ENCODE peak calls at places on chromosome 16, in nine cellular contexts. V is spleen, L is HCT116, R is sigmoid colon, C is transverse colon, N is prostate gland, O is stomach, U is SK-N-SH, A is Panc1. E is an unnamed sample.

GRCh38 chr16:89330177-89330856 is 112.8 kb downstream of the ZNF778 start:
- DNase-seq in V (peak; percentile 83), L (peak; percentile 92), R (no peak), C (no peak), N (no peak), O (peak; percentile 66), U (no peak), A (no peak), E (no peak)

GRCh38 chr16:74107795-74108610 is 188.6 kb upstream of the PSMD7 start:
- DNase-seq in V (no peak), L (peak; percentile 58), R (no peak), C (peak; percentile 63), N (peak; percentile 16), O (peak; percentile 69), U (no peak), A (peak; percentile 24), E (peak; percentile 16)

GRCh38 chr16:24430937-24431760 is 108.2 kb upstream of the RBBP6 start:
- DNase-seq in V (no peak), L (no peak), R (no peak), C (no peak), N (no peak), O (no peak), U (no peak), A (no peak), E (peak; percentile 35)

GRCh38 chr16:8931864-8932263 is 31.8 kb downstream of the USP7 start:
- DNase-seq in V (no peak), L (no peak), R (no peak), C (peak; percentile 50), N (peak; percentile 22), O (peak; percentile 51), U (no peak), A (no peak), E (no peak)

GRCh38 chr16:674968-675883 is at the start of gene RHBDL1:
- DNase-seq in V (no peak), L (no peak), R (no peak), C (peak; percentile 57), N (no peak), O (no peak), U (peak; percentile 80), A (no peak), E (no peak)

GRCh38 chr16:83995756-83996155 is 27.7 kb downstream of the NECAB2 start:
- DNase-seq in V (no peak), L (peak; percentile 18), R (no peak), C (peak; percentile 17), N (peak; percentile 13), O (peak; percentile 57), U (no peak), A (no peak), E (no peak)

GRCh38 chr16:819336-819735 is 18.8 kb upstream of the GNG13 start:
- DNase-seq in V (no peak), L (no peak), R (no peak), C (no peak), N (no peak), O (no peak), U (no peak), A (no peak), E (no peak)

GRCh38 chr16:53614346-53614745 is 89.3 kb downstream of the RPGRIP1L start:
- DNase-seq in V (no peak), L (no peak), R (no peak), C (no peak), N (no peak), O (no peak), U (no peak), A (no peak), E (no peak)

GRCh38 chr16:74896389-74897370 is 88.2 kb downstream of the WDR59 start:
- DNase-seq in V (no peak), L (peak; percentile 27), R (no peak), C (no peak), N (no peak), O (no peak), U (no peak), A (peak; percentile 33), E (no peak)

GRCh38 chr16:46883353-46883689 is 841 bp upstream of the GPT2 start:
- DNase-seq in V (no peak), L (no peak), R (no peak), C (peak; percentile 17), N (peak; percentile 42), O (no peak), U (no peak), A (no peak), E (no peak)

GRCh38 chr16:10940501-10941079 is 1.7 kb downstream of the DEXI start:
- DNase-seq in V (peak; percentile 79), L (no peak), R (no peak), C (no peak), N (no peak), O (no peak), U (no peak), A (no peak), E (no peak)

GRCh38 chr16:12480916-12481315 is 322.8 kb downstream of the CPPED1 start:
- DNase-seq in V (no peak), L (no peak), R (no peak), C (no peak), N (no peak), O (no peak), U (no peak), A (no peak), E (no peak)

GRCh38 chr16:64184156-64184555 is 937.7 kb downstream of the CDH11 start:
- DNase-seq in V (no peak), L (no peak), R (no peak), C (no peak), N (no peak), O (no peak), U (no peak), A (no peak), E (no peak)

GRCh38 chr16:17105239-17105721 is 365.5 kb downstream of the XYLT1 start:
- DNase-seq in V (no peak), L (no peak), R (no peak), C (no peak), N (no peak), O (no peak), U (no peak), A (no peak), E (no peak)

GRCh38 chr16:64065523-64065922 is 1056.3 kb downstream of the CDH11 start:
- DNase-seq in V (no peak), L (no peak), R (no peak), C (no peak), N (no peak), O (no peak), U (no peak), A (no peak), E (no peak)

GRCh38 chr16:87384162-87384999 is 805 bp upstream of the FBXO31 start:
- DNase-seq in V (peak; percentile 92), L (no peak), R (peak; percentile 80), C (peak; percentile 65), N (no peak), O (peak; percentile 44), U (peak; percentile 82), A (no peak), E (no peak)

GRCh38 chr16:79805621-79806020 is 205.1 kb upstream of the MAF start:
- DNase-seq in V (no peak), L (no peak), R (no peak), C (no peak), N (no peak), O (no peak), U (no peak), A (no peak), E (no peak)

GRCh38 chr16:22373662-22374310 is 633 bp downstream of the CDR2 start:
- DNase-seq in V (peak; percentile 88), L (no peak), R (peak; percentile 79), C (peak; percentile 52), N (peak; percentile 41), O (peak; percentile 62), U (peak; percentile 54), A (no peak), E (no peak)

GRCh38 chr16:22375117-22375962 is 921 bp upstream of the CDR2 start:
- DNase-seq in V (no peak), L (no peak), R (no peak), C (no peak), N (no peak), O (no peak), U (peak; percentile 25), A (no peak), E (no peak)

GRCh38 chr16:22372882-22373661 is 1.3 kb downstream of the CDR2 start:
- DNase-seq in V (no peak), L (no peak), R (no peak), C (no peak), N (no peak), O (no peak), U (no peak), A (no peak), E (no peak)

GRCh38 chr16:22375963-22376640 is 1.7 kb upstream of the CDR2 start:
- DNase-seq in V (no peak), L (no peak), R (no peak), C (no peak), N (no peak), O (no peak), U (no peak), A (no peak), E (no peak)

GRCh38 chr16:22374311-22375116 is at the start of gene CDR2:
- DNase-seq in V (peak; percentile 98), L (peak; percentile 91), R (peak; percentile 99), C (peak; percentile 99), N (peak; percentile 98), O (peak; percentile 99), U (peak; percentile 99), A (peak; percentile 73), E (peak; percentile 81)
- TF ChIP-seq POLR2AphosphoS5 in V (peak; percentile 93), L (peak; percentile 87), R (peak; percentile 96), C (peak; percentile 95), N (peak; percentile 93), O (peak; percentile 78), U (peak; percentile 60), A (peak; percentile 60), E (peak; percentile 77)

DNA sequence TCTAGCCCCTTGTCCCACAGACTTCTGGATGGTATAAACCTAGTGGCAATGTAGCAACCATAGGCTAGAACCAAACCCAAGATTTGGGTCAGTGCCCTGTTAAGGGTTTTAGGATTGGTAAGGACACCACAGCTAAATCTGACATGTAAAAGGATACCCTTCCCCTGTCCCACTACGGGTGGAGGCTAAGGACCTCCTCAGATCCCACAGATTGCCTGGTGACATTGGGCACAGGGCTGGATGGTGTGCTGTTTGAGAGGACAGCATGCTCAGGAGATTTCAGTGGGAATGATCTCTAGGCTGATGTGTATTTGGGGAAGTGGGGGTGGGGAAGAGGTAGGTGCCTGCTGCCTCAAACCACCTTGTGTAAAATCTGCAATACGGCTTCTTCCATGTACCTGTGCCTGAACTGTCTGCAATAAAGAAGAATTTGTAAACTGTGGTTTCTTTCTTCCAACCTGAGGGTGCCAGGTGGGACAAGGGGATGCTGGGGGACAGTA is 671 bp upstream of the EDC4 start:
- DNase-seq in V (no peak), L (no peak), R (no peak), C (no peak), N (no peak), O (no peak), U (no peak), A (no peak), E (no peak)
- TF ChIP-seq POLR2AphosphoS5 in V (no peak), L (no peak), R (no peak), C (no peak), N (no peak), O (no peak), U (no peak), A (no peak), E (no peak)

GRCh38 chr16:4683255-4684029 is 9.9 kb upstream of the NUDT16L1 start:
- DNase-seq in V (no peak), L (no peak), R (peak; percentile 71), C (no peak), N (no peak), O (no peak), U (no peak), A (no peak), E (no peak)
- TF ChIP-seq POLR2AphosphoS5 in V (no peak), L (no peak), R (no peak), C (no peak), N (no peak), O (no peak), U (no peak), A (no peak), E (no peak)

GRCh38 chr16:50436271-50436670 is 67.5 kb upstream of the BRD7 start:
- DNase-seq in V (no peak), L (no peak), R (no peak), C (no peak), N (no peak), O (no peak), U (no peak), A (no peak), E (no peak)
- TF ChIP-seq POLR2AphosphoS5 in V (no peak), L (no peak), R (no peak), C (no peak), N (no peak), O (no peak), U (no peak), A (no peak), E (no peak)

E was measured in GM12878.